ENCODE peak calls at places on chromosomes 11 and 22, in four cellular contexts. J is PC-3, O is IMR-90, C is GM12878. B is an unnamed sample. For H3K9me3, the result is how much of the 10 kb centered on the place peaks cover.

GRCh38 chr11:65708451-65708850 is 3.6 kb upstream of the KAT5 start:
- DNase-seq in O (no peak), J (no peak), C (no peak), B (no peak)

GRCh38 chr11:117552626-117553025 is 225.0 kb downstream of the CEP164 start:
- DNase-seq in C (no peak), J (no peak), O (no peak), B (no peak)

GRCh38 chr22:31343235-31344191 is 2.6 kb downstream of the PATZ1 start:
- DNase-seq in O (peak), J (peak), C (no peak), B (no peak)

GRCh38 chr22:24208012-24208749 is 26.9 kb downstream of the SUSD2 start:
- DNase-seq in J (peak), C (no peak), O (peak), B (no peak)

GRCh38 chr11:134613646-134614045 is 201.6 kb upstream of the B3GAT1 start:
- DNase-seq in J (no peak), O (no peak), C (no peak), B (no peak)

GRCh38 chr11:67665537-67666302 is 8.7 kb downstream of the ALDH3B2 start:
- DNase-seq in J (peak), C (no peak), O (no peak), B (no peak)

GRCh38 chr11:1943977-1944376 is 3.2 kb upstream of the MRPL23 start:
- DNase-seq in C (no peak), O (peak), J (peak), B (no peak)

GRCh38 chr11:76663912-76664440 is 6.6 kb downstream of the LRRC32 start:
- DNase-seq in C (no peak), J (no peak), O (no peak), B (no peak)

GRCh38 chr11:46697303-46697702 is 3.1 kb downstream of the ARHGAP1 start:
- DNase-seq in J (no peak), C (no peak), O (no peak), B (no peak)

GRCh38 chr11:67492801-67493547 is 10.1 kb downstream of the AIP start:
- DNase-seq in C (no peak), O (no peak), J (no peak), B (no peak)

GRCh38 chr22:46262449-46263207 is 515 bp downstream of the PKDREJ start:
- DNase-seq in O (peak), C (no peak), J (no peak), B (no peak)

GRCh38 chr11:27934830-27935145 is 173.2 kb downstream of the KIF18A start:
- DNase-seq in O (peak), C (no peak), J (peak), B (no peak)

GRCh38 chr11:134911514-134912180 is 499.6 kb upstream of the B3GAT1 start:
- DNase-seq in J (no peak), C (no peak), O (no peak), B (no peak)

GRCh38 chr11:7595016-7595869 is 78.1 kb downstream of the CYB5R2 start:
- DNase-seq in C (no peak), J (no peak), O (no peak), B (no peak)

GRCh38 chr11:77208535-77208934 is 80.5 kb downstream of the MYO7A start:
- DNase-seq in J (no peak), O (no peak), C (no peak), B (no peak)

GRCh38 chr11:82403640-82404305 is 329.9 kb downstream of the FAM181B start:
- DNase-seq in O (no peak), J (no peak), C (no peak), B (no peak)

GRCh38 chr22:48931452-48931851 is 896.2 kb downstream of the BRD1 start:
- DNase-seq in O (no peak), C (no peak), J (no peak), B (no peak)

GRCh38 chr11:73139476-73140198 is 2.5 kb downstream of the FCHSD2 start:
- DNase-seq in J (peak), O (peak), C (no peak), B (peak)

GRCh38 chr22:27971926-27972325 is 52.9 kb upstream of the PITPNB start:
- DNase-seq in J (no peak), C (no peak), O (peak), B (no peak)

GRCh38 chr22:50529416-50530279 is at the start of gene TYMP:
- DNase-seq in O (no peak), C (no peak), J (peak), B (no peak)

GRCh38 chr22:26677217-26677616 is 19.8 kb downstream of the MIAT start:
- DNase-seq in J (no peak), C (no peak), O (no peak), B (no peak)

GRCh38 chr11:61062181-61062955 is 39.9 kb upstream of the CD5 start:
- DNase-seq in O (no peak), J (no peak), C (no peak), B (no peak)

GRCh38 chr11:80436547-80436946 is 995.7 kb upstream of the TENM4 start:
- DNase-seq in O (no peak), J (no peak), C (no peak), B (no peak)

GRCh38 chr11:1598816-1599215 is 722 bp upstream of the KRTAP5-2 start:
- DNase-seq in O (no peak), J (no peak), C (no peak), B (no peak)

GRCh38 chr11:69344570-69345145 is 50.7 kb downstream of the MYEOV start:
- DNase-seq in J (no peak), C (no peak), O (no peak), B (peak)

GRCh38 chr22:23898006-23898974 is 4.1 kb downstream of the MIF start:
- DNase-seq in C (no peak), J (no peak), O (no peak), B (no peak)

GRCh38 chr11:117586392-117586791 is 210.6 kb downstream of the DSCAML1 start:
- DNase-seq in C (no peak), O (no peak), J (no peak), B (no peak)

GRCh38 chr11:1564535-1565172 is 7.4 kb downstream of the DUSP8 start:
- DNase-seq in C (no peak), O (peak), J (peak), B (no peak)

GRCh38 chr22:47282851-47283250 is 520.4 kb downstream of the TBC1D22A start:
- DNase-seq in C (no peak), J (no peak), O (no peak), B (no peak)

GRCh38 chr22:47284360-47284759 is 521.9 kb downstream of the TBC1D22A start:
- DNase-seq in O (no peak), C (no peak), J (no peak), B (no peak)

GRCh38 chr22:47282366-47282765 is 519.9 kb downstream of the TBC1D22A start:
- DNase-seq in J (no peak), O (no peak), C (no peak), B (no peak)

GRCh38 chr22:47284822-47285221 is 522.4 kb downstream of the TBC1D22A start:
- DNase-seq in O (no peak), C (no peak), J (no peak), B (no peak)

GRCh38 chr22:47283616-47284270 is 521.3 kb downstream of the TBC1D22A start:
- DNase-seq in J (no peak), C (no peak), O (no peak), B (no peak)
- H3K9me3 ChIP-seq in J (under half), C (under half), O (under half), B (under half)

GRCh38 chr11:118878187-118878586 is 5.5 kb upstream of the CXCR5 start:
- DNase-seq in C (no peak), J (no peak), O (no peak), B (no peak)

GRCh38 chr11:118881130-118881717 is 2.5 kb upstream of the CXCR5 start:
- DNase-seq in C (no peak), J (no peak), O (peak), B (no peak)

GRCh38 chr11:118876261-118876660 is 7.4 kb upstream of the CXCR5 start:
- DNase-seq in O (no peak), J (no peak), C (no peak), B (no peak)

GRCh38 chr11:118873804-118874203 is 9.9 kb upstream of the CXCR5 start:
- DNase-seq in J (no peak), C (no peak), O (no peak), B (no peak)

GRCh38 chr11:118877487-118878173 is 6.1 kb upstream of the CXCR5 start:
- DNase-seq in C (no peak), J (no peak), O (no peak), B (no peak)
- H3K9ac ChIP-seq in C (no peak), J (no peak), O (no peak), B (no peak)

DNA sequence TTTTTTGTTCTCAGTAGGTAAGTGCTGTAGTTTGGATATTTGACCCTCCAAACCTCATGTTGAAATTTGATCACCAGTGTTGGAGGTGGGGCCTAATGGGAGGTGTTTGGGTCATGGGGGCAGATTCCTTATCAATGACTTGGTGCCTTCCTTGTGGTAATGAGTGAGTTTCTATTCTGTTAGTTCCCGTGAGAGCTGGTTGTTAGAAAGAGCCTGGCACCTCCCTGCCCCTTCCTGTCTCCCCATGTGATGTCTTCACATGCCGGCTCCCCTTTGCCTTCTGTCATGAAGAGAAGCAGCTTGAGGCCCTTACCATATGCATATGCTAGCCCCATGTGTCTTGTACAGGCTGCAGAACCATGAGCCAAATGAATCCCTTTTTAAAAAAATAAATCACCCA is 138.3 kb downstream of the TMEM135 start:
- DNase-seq in J (peak), C (no peak), O (peak), B (no peak)
- H3K27ac ChIP-seq in J (no peak), C (no peak), O (no peak), B (no peak)

GRCh38 chr22:47551438-47551788 is 789.0 kb downstream of the TBC1D22A start:
- DNase-seq in J (no peak), O (no peak), C (no peak), B (no peak)

GRCh38 chr22:47552541-47553205 is 790.2 kb downstream of the TBC1D22A start:
- DNase-seq in O (no peak), J (no peak), C (no peak), B (no peak)

GRCh38 chr22:47553436-47553835 is 791.0 kb downstream of the TBC1D22A start:
- DNase-seq in O (no peak), C (no peak), J (no peak), B (no peak)

GRCh38 chr22:47550524-47551437 is 788.3 kb downstream of the TBC1D22A start:
- DNase-seq in C (no peak), O (no peak), J (no peak), B (no peak)

DNA sequence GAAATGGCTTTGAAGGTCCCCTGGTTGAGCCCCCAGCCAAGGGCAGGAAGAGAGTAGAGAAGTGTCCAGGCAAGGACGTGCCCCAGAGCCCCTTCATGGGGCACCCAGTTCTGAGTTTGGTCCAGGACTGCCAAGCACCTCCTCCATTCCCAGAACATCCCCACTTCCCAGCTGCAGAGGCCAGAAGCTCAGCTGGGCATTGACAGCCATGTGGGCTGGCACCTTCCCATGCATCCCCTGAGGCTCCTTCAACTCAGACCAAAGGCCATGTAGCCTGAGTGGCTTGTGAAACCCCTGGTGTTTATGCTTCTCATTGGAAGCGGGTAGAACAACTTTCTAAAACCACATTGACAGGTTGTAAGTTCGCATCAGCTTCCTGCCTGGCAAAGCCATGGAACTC is 789.6 kb downstream of the TBC1D22A start:
- DNase-seq in O (no peak), C (no peak), J (no peak), B (no peak)
- H3K9me3 ChIP-seq in O (under half), C (under half), J (under half), B (under half)

GRCh38 chr22:17922925-17923898 is 101.1 kb downstream of the MICAL3 start:
- DNase-seq in J (peak), O (peak), C (no peak), B (no peak)

GRCh38 chr22:17924076-17924475 is 100.3 kb downstream of the MICAL3 start:
- DNase-seq in J (no peak), O (no peak), C (no peak), B (no peak)

GRCh38 chr22:17920145-17920605 is 104.2 kb downstream of the MICAL3 start:
- DNase-seq in O (peak), J (no peak), C (no peak), B (no peak)

GRCh38 chr22:17920992-17921650 is 103.2 kb downstream of the MICAL3 start:
- DNase-seq in C (no peak), J (no peak), O (no peak), B (no peak)

DNA sequence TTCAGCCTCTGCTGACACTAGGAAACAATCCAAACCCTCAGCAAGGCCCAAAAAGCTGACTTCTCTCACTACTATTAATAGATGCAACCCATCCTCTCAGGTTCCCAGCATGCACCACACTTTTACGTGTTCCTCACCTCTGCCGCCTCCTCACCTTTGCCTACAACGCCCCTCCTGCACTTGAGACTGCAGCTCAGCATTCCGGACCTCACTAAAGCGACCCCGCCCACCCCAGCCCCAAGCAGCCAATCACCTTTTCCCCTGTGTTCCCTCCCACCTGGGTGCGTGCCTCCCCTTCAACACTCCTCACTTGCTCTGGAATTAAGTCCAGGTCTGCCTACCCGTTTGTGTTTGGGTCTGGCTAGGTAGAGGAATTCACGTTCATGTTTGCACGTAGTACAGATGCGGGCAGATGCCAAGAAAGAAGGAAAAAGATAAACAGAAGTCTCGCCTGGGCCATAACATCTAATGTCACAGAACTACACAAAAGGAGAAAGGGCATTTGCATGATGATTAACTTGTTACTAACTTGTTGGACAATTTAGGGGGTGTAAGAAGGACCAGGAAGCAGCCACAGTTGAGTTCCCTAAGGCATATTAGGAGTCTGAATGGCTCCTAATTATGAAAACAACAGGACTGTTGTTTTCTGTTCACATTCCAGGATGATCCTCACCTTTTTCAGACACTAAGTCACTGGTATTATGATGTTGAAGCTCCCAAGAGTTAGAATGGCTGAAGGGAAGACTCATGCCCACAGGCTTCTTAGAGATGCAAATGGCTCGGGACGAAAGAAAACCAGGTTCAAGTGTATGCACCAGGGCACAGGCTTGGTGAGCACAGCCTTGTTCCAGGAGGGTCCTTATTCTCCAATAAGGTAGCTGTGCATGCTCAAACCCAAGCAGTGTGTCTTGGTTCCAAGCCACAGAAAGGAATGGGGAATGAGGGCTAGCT is 102.2 kb downstream of the MICAL3 start:
- DNase-seq in O (no peak), J (no peak), C (no peak), B (no peak)
- H3K9ac ChIP-seq in O (no peak), J (no peak), C (no peak), B (no peak)